ENCODE peak calls at places on chromosome 14, in four cellular contexts. G is Panc1, H is A549, N is adrenal gland. W is an unnamed sample. For H3K9me3 and H3K4me1, the result is how much of the 10 kb centered on the place peaks cover.

GRCh38 chr14:99348816-99349609 is 77.0 kb upstream of the BCL11B start:
- DNase-seq in G (no peak), N (no peak), H (no peak), W (no peak)

GRCh38 chr14:45133683-45134050 is 614 bp downstream of the FKBP3 start:
- DNase-seq in G (no peak), N (no peak), H (no peak), W (no peak)

GRCh38 chr14:55814873-55815272 is 234.9 kb downstream of the KTN1 start:
- DNase-seq in N (peak), G (no peak), H (no peak), W (no peak)

GRCh38 chr14:77177623-77178185 is 3.9 kb upstream of the TMEM63C start:
- DNase-seq in N (no peak), G (no peak), H (no peak), W (no peak)

GRCh38 chr14:64702493-64703392 is 1.5 kb upstream of the PLEKHG3 start:
- DNase-seq in N (no peak), G (no peak), H (no peak), W (no peak)

GRCh38 chr14:75426332-75427125 is 1.3 kb upstream of the JDP2 start:
- DNase-seq in G (no peak), N (peak), H (no peak), W (no peak)

GRCh38 chr14:67883717-67884116 is 64.1 kb downstream of the RAD51B start:
- DNase-seq in H (peak), G (no peak), N (no peak), W (no peak)

GRCh38 chr14:64634558-64634957 is 69.7 kb upstream of the PLEKHG3 start:
- DNase-seq in N (no peak), G (no peak), H (no peak), W (no peak)

GRCh38 chr14:34363733-34364134 is 98.3 kb downstream of the SPTSSA start:
- DNase-seq in H (no peak), N (no peak), G (no peak), W (no peak)

GRCh38 chr14:100119251-100119650 is 40.2 kb downstream of the DEGS2 start:
- DNase-seq in N (no peak), G (no peak), H (no peak), W (no peak)

GRCh38 chr14:64209428-64210165 is 84.6 kb downstream of the ESR2 start:
- DNase-seq in G (no peak), N (no peak), H (no peak), W (no peak)

GRCh38 chr14:59276235-59276634 is 87.8 kb downstream of the DAAM1 start:
- DNase-seq in G (no peak), H (no peak), N (no peak), W (no peak)

GRCh38 chr14:29216316-29216715 is 449.7 kb downstream of the FOXG1 start:
- DNase-seq in G (no peak), H (no peak), N (no peak), W (no peak)

GRCh38 chr14:65472189-65472588 is 59.7 kb downstream of the FUT8 start:
- DNase-seq in G (no peak), H (no peak), N (no peak), W (no peak)

GRCh38 chr14:31029016-31029970 is 3.1 kb upstream of the STRN3 start:
- DNase-seq in G (no peak), N (no peak), H (no peak), W (no peak)

GRCh38 chr14:21923820-21924219 is 250.2 kb upstream of the OR4E1 start:
- DNase-seq in G (no peak), H (no peak), N (no peak), W (no peak)

GRCh38 chr14:100199240-100199860 is 39.6 kb upstream of the YY1 start:
- DNase-seq in G (no peak), H (no peak), N (no peak), W (no peak)

GRCh38 chr14:64952598-64953309 is 10.2 kb upstream of the GPX2 start:
- DNase-seq in N (no peak), G (no peak), H (no peak), W (no peak)

GRCh38 chr14:81533212-81533535 is 479 bp downstream of the SEL1L start:
- DNase-seq in H (no peak), G (no peak), N (no peak), W (no peak)

GRCh38 chr14:38197001-38197760 is 10.5 kb upstream of the SSTR1 start:
- DNase-seq in H (no peak), G (no peak), N (no peak), W (no peak)

GRCh38 chr14:58776516-58776915 is 138.8 kb downstream of the DACT1 start:
- DNase-seq in H (no peak), G (no peak), N (no peak), W (no peak)

GRCh38 chr14:64983439-64984310 is 3.0 kb upstream of the FNTB start:
- DNase-seq in G (peak), N (peak), H (peak), W (no peak)

GRCh38 chr14:76884853-76885276 is 58.7 kb downstream of the LRRC74A start:
- DNase-seq in H (no peak), G (no peak), N (peak), W (no peak)

DNA sequence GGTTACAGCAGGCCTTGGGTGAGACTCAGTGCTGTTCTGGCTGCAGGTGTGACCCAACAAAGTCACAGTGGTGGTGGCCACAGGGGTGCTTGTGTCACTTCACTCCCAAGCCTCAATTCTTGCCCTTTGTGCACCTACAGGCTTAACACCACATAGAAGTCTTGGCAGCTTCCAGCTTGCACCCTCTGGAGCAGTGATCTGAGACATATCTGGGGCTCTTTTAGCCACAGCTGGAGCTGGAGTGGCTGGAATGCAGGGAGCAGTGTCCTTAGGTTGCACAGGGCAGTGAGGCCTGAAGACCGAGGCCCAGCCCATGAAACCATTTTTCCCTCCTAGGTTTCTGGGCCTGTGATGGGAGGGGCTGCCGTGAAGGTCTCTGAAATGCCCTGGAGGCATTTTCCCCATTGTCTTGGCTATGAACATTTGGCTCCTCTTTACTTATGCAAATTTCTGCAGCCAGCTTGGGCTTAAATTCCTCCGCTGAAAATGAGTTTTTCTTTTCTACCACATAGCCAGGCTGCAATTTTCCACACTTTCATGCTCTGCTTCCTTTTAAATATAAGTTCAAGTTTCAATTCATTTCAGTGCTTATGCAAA is 37.7 kb downstream of the ADAM21 start:
- DNase-seq in G (no peak), N (no peak), H (no peak), W (no peak)
- H3K9me3 ChIP-seq in G (under half), N (under half), H (under half), W (under half)

GRCh38 chr14:97459180-97459579 is 662.0 kb downstream of the VRK1 start:
- DNase-seq in G (no peak), H (no peak), N (no peak), W (no peak)
- H3K4me3 ChIP-seq in G (no peak), H (no peak), N (no peak), W (no peak)

GRCh38 chr14:89540009-89540829 is 123.2 kb upstream of the FOXN3 start:
- DNase-seq in H (no peak), G (no peak), N (no peak), W (no peak)
- H3K4me1 ChIP-seq in H (under half), G (under half), N (under half), W (under half)

DNA sequence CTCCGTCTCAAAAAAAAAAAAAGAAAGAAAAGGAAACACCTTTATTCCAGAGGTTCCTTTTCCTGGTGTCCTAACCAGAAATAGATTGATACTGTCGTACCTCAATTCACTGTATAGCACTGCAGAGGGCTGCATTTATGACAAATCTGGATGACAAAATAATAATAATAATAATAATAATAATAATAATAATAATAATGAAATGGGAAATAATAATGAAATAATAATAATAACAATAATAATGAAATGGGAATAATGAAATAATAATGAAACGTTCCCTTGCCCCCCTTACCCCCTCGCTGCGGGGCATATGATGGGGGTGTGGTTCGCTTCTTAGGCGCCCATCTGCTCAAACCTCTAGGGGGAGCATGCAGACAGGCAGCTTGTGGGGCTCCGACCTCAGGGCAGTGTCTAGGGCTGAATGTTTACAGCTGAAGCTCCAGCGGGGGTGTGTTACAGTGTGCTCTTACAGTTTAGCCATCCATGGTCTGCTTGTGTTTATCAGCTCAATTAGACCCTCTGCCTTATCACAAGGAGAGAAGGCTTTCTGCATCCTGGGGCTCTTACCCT is 1088.3 kb upstream of the SEL1L start:
- DNase-seq in H (no peak), G (no peak), N (no peak), W (peak)
- H3K9me3 ChIP-seq in H (under half), G (under half), N (under half), W (under half)

DNA sequence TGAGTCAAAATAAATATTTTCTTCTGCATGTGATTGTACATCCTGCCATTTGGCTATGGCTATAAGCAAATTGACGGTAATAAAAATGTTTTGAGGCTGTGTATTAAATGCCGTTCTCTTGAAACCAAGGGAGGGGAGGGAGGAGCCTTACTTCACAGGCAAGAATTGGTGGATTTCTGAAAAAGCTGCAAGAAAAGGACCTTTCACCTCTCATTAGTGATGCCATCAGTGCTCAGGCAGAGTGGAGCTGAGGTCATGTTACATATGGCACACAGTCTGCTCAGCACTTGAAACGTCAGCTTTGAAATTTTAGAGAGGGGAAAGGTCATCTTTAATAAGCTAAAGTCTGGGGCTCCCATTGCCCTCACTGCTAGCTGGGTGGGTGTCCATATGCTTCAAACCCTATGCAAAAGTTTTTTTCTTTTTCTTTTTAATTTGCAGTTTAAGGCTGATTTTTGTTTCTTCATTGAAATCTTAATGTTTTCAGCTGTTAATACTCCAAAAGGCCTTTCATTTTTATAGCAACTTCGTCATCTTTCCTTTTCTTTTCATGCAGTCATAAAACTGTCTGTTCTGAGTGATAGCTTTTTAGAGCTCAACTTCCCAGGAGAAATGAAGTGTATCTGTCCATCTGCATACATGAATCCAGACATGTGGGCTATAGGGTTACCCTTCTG is 9.8 kb upstream of the SIX1 start:
- DNase-seq in H (no peak), G (no peak), N (no peak), W (no peak)
- H3K4me3 ChIP-seq in H (no peak), G (no peak), N (no peak), W (no peak)

DNA sequence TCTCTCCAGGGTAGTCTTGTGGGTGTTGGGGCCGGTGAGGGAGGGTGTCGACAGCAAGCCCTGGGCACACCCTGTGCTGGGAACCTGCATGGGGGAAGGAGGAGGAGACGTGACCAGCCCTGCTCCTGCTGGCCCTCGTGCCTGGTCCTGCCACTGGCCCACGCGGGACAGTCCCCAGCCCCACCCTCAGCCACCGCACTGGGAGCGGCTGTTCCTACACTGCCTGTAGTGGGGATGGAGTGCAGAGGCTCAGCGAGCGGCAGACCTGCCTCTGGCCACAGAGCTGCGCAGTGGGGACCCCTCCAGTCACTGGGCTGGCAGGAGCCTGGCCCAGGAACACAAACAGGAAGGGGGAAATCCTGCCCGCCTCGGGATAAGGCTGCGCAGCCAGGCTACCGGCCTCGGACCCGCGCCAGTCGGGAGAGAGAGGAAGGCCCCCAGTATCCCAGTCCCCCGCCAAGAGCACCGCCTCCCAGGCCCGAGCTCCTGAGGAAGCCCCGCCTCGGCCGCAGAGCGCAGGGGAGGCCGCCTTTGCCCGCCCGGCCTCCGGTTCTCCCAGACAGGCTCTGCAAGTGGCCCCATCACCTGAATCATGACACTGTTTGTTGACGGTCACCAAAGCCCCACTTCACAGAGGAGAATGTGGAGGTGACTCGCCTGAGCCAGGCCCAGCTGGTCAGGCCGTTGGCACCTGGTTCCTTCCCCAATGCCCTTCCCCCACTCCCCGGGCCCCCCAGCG is 10.6 kb downstream of the AHNAK2 start:
- DNase-seq in H (no peak), N (no peak), G (no peak), W (no peak)
- H3K4me1 ChIP-seq in H (half or more), N (under half), G (under half), W (under half)

GRCh38 chr14:42665083-42665482 is 1058.4 kb downstream of the LRFN5 start:
- DNase-seq in N (no peak), G (no peak), H (no peak), W (no peak)
- H3K9me3 ChIP-seq in N (under half), G (under half), H (under half), W (under half)

DNA sequence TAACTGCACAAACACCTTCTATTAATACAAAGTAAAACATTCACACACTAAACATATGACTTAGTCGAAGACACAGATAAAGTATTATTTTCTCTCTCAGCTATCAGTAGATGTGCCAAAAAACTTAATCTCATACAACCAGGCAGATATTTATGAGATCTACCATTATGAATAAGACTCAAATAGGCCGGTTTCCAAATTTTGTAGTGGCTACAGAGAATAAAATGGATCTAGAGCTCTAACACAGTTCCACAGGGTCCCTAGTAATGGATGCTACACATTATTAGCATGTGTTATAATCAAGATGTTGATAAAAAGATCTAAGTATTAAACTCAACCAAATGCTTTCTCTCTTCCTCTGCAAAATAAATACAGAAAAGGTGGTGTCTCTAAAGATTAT is 10.4 kb downstream of the SAV1 start:
- DNase-seq in H (no peak), N (no peak), G (no peak), W (no peak)
- H3K4me3 ChIP-seq in H (no peak), N (no peak), G (no peak), W (no peak)

W was measured in iPS DF 6.9.